ENCODE peak calls at places on chromosomes 16 and 17, in five cellular contexts. J is CD4-positive, alpha-beta T cell; Z is stimulated activated CD4-positive, alpha-beta T cell treated with anti-CD3 and anti-CD28 coated beads, Interleukin-15, amount 100 ng/mL, for 24 hours; O is NB4; K is left lung. M is an unnamed sample.
A peak's percentile ranks its signal among the peaks of the same experiment; 100 is the strongest.

GRCh38 chr17:15512310-15512709 is 44.9 kb upstream of the CDRT4 start:
- DNase-seq in O (no peak), K (no peak), Z (no peak), J (no peak), M (no peak)

GRCh38 chr16:29821663-29822115 is 1.4 kb downstream of the MVP start:
- DNase-seq in K (no peak), O (no peak), J (no peak), Z (no peak), M (no peak)

GRCh38 chr16:89060207-89060794 is 33.4 kb upstream of the ACSF3 start:
- DNase-seq in K (no peak), Z (no peak), J (no peak), O (no peak), M (no peak)

GRCh38 chr17:31413871-31414589 is 22.6 kb downstream of the RAB11FIP4 start:
- DNase-seq in Z (no peak), O (peak; percentile 52), J (no peak), K (no peak), M (no peak)

GRCh38 chr16:12651765-12652531 is 151.7 kb downstream of the CPPED1 start:
- DNase-seq in K (no peak), Z (no peak), J (no peak), O (no peak), M (no peak)

GRCh38 chr16:57380671-57381462 is 8.6 kb downstream of the CX3CL1 start:
- DNase-seq in O (no peak), K (no peak), Z (no peak), J (no peak), M (no peak)

GRCh38 chr17:41324180-41325075 is 8.9 kb upstream of the KRTAP17-1 start:
- DNase-seq in O (no peak), J (no peak), Z (peak; percentile 32), K (no peak), M (no peak)

GRCh38 chr17:55676274-55676673 is 46.4 kb downstream of the TMEM100 start:
- DNase-seq in K (no peak), J (no peak), O (no peak), Z (no peak), M (no peak)

GRCh38 chr16:29988346-29989075 is 6.9 kb downstream of the HIRIP3 start:
- DNase-seq in K (no peak), Z (no peak), O (no peak), J (no peak), M (no peak)

GRCh38 chr16:85989376-85989775 is 90.4 kb downstream of the IRF8 start:
- DNase-seq in Z (no peak), O (no peak), J (peak; percentile 6), K (no peak), M (no peak)

GRCh38 chr17:231191-231965 is 49.9 kb upstream of the DOC2B start:
- DNase-seq in J (no peak), K (peak; percentile 24), Z (no peak), O (no peak), M (no peak)

GRCh38 chr17:30225919-30226553 is 9.5 kb downstream of the SLC6A4 start:
- DNase-seq in J (no peak), K (no peak), Z (no peak), O (no peak), M (no peak)

GRCh38 chr17:54849660-54850059 is 51.0 kb upstream of the TOM1L1 start:
- DNase-seq in J (no peak), Z (no peak), K (no peak), O (no peak), M (no peak)

GRCh38 chr17:298791-299450 is 53.7 kb downstream of the RPH3AL start:
- DNase-seq in K (no peak), O (no peak), J (no peak), Z (no peak), M (no peak)

GRCh38 chr16:58497468-58497867 is 2.5 kb upstream of the NDRG4 start:
- DNase-seq in J (no peak), Z (no peak), K (no peak), O (no peak), M (no peak)

GRCh38 chr16:1244881-1245280 is 4.4 kb downstream of the TPSAB1 start:
- DNase-seq in J (no peak), O (peak; percentile 89), K (no peak), Z (no peak), M (peak; percentile 37)

GRCh38 chr16:14405611-14406537 is 224.2 kb downstream of the PARN start:
- DNase-seq in O (peak; percentile 10), K (no peak), J (no peak), Z (peak; percentile 34), M (no peak)

GRCh38 chr16:50458694-50459271 is 89.4 kb upstream of the NKD1 start:
- DNase-seq in Z (no peak), O (no peak), J (no peak), K (no peak), M (no peak)

GRCh38 chr17:14622622-14623101 is 321.8 kb downstream of the HS3ST3B1 start:
- DNase-seq in K (no peak), Z (no peak), O (peak; percentile 57), J (no peak), M (no peak)

GRCh38 chr16:85285681-85286065 is 173.4 kb upstream of the CIBAR2 start:
- DNase-seq in O (no peak), K (no peak), J (no peak), Z (no peak), M (no peak)

GRCh38 chr16:17166095-17166494 is 304.7 kb downstream of the XYLT1 start:
- DNase-seq in Z (no peak), O (no peak), J (no peak), K (no peak), M (no peak)

GRCh38 chr16:81593481-81593880 is 148.9 kb downstream of the CMIP start:
- DNase-seq in Z (no peak), O (no peak), J (no peak), K (no peak), M (no peak)

GRCh38 chr17:72164340-72164739 is 43.5 kb downstream of the SOX9 start:
- DNase-seq in J (no peak), K (no peak), Z (no peak), O (no peak), M (no peak)

GRCh38 chr16:87461466-87461975 is 31.3 kb downstream of the ZCCHC14 start:
- DNase-seq in K (peak; percentile 90), O (no peak), J (no peak), Z (peak; percentile 46), M (no peak)

GRCh38 chr16:77555781-77556180 is 120.9 kb upstream of the ADAMTS18 start:
- DNase-seq in J (no peak), Z (no peak), K (no peak), O (no peak), M (no peak)

GRCh38 chr17:9513266-9513665 is 62.4 kb downstream of the STX8 start:
- DNase-seq in J (no peak), O (no peak), Z (no peak), K (no peak), M (no peak)

GRCh38 chr17:36500745-36501225 is 14.3 kb downstream of the ZNHIT3 start:
- DNase-seq in O (no peak), Z (no peak), K (no peak), J (no peak), M (no peak)

GRCh38 chr16:64615647-64616280 is 506.1 kb downstream of the CDH11 start:
- DNase-seq in J (no peak), O (no peak), K (no peak), Z (no peak), M (no peak)

GRCh38 chr16:46753015-46753414 is 4.9 kb upstream of the MYLK3 start:
- DNase-seq in O (no peak), J (no peak), Z (no peak), K (no peak), M (no peak)

GRCh38 chr16:78392585-78393195 is 293.2 kb downstream of the WWOX start:
- DNase-seq in O (no peak), K (no peak), J (no peak), Z (no peak), M (no peak)

GRCh38 chr17:64120159-64120558 is 9.8 kb downstream of the ERN1 start:
- DNase-seq in K (no peak), O (no peak), Z (no peak), J (no peak), M (no peak)

GRCh38 chr16:58912571-58912970 is 178.5 kb upstream of the GOT2 start:
- DNase-seq in Z (no peak), K (no peak), O (no peak), J (no peak), M (no peak)

GRCh38 chr17:19812407-19812806 is 55.3 kb downstream of the ULK2 start:
- DNase-seq in O (peak; percentile 34), J (no peak), K (no peak), Z (no peak), M (peak; percentile 1)

GRCh38 chr16:46649571-46649970 is 28.4 kb upstream of the SHCBP1 start:
- DNase-seq in K (peak; percentile 61), Z (no peak), O (no peak), J (no peak), M (no peak)

GRCh38 chr16:89931964-89932363 is 8.8 kb downstream of the TUBB3 start:
- DNase-seq in Z (no peak), O (no peak), K (no peak), J (no peak), M (no peak)

GRCh38 chr17:73021771-73022170 is 70.7 kb downstream of the SLC39A11 start:
- DNase-seq in O (no peak), Z (no peak), J (no peak), K (no peak), M (no peak)

GRCh38 chr17:56076980-56077379 is 76.3 kb upstream of the ANKFN1 start:
- DNase-seq in O (no peak), Z (no peak), J (no peak), K (no peak), M (no peak)

GRCh38 chr17:50919321-50920040 is 53.3 kb upstream of the TOB1 start:
- DNase-seq in Z (peak; percentile 86), O (no peak), J (peak; percentile 72), K (peak; percentile 92), M (no peak)

M was measured in Kasumi-1.